ENCODE peak calls at places on chromosomes 3 and 15, in nine cellular contexts. L is IMR-90; F is uterus; J is body of pancreas; R is GM23248; N is Peyer's patch; D is CD8-positive, alpha-beta T cell; T is upper lobe of right lung; K is prostate gland. Q is an unnamed sample. For H3K36me3 and H3K27me3, the result is how much of the 10 kb centered on the place peaks cover.

GRCh38 chr3:42066516-42067181 is 24.5 kb upstream of the TRAK1 start:
- DNase-seq in F (no peak), R (peak), N (peak), J (peak), K (no peak), D (no peak), L (peak), T (no peak), Q (no peak)

GRCh38 chr3:15499536-15499935 is 22.0 kb downstream of the COLQ start:
- DNase-seq in K (no peak), L (no peak), J (no peak), T (no peak), R (peak), F (no peak), N (no peak), D (no peak), Q (peak)

GRCh38 chr3:184377882-184378445 is at the start of gene THPO:
- DNase-seq in R (no peak), L (no peak), T (no peak), D (no peak), F (no peak), K (no peak), J (peak), N (no peak), Q (no peak)

GRCh38 chr3:55330355-55330754 is 156.8 kb downstream of the WNT5A start:
- DNase-seq in D (no peak), K (no peak), N (no peak), J (no peak), T (no peak), L (peak), R (peak), F (peak), Q (no peak)

GRCh38 chr3:99767341-99767740 is 50.3 kb upstream of the CMSS1 start:
- DNase-seq in D (no peak), K (no peak), L (no peak), T (no peak), J (no peak), R (peak), F (no peak), N (no peak), Q (no peak)

GRCh38 chr15:51203797-51204196 is 109.1 kb upstream of the TNFAIP8L3 start:
- DNase-seq in J (no peak), N (no peak), K (no peak), D (no peak), F (no peak), R (peak), T (no peak), L (peak), Q (no peak)

GRCh38 chr15:92724144-92724543 is 68.6 kb upstream of the FAM174B start:
- DNase-seq in J (no peak), R (no peak), K (no peak), F (no peak), D (no peak), L (no peak), N (no peak), T (no peak), Q (no peak)

GRCh38 chr15:58221591-58222241 is 83.5 kb downstream of the AQP9 start:
- DNase-seq in L (peak), N (no peak), T (no peak), K (no peak), F (no peak), R (peak), J (peak), D (no peak), Q (no peak)

GRCh38 chr15:41633609-41634008 is 26.6 kb upstream of the MGA start:
- DNase-seq in L (no peak), J (no peak), R (no peak), F (no peak), N (no peak), K (no peak), D (no peak), T (no peak), Q (no peak)

GRCh38 chr3:4979401-4980228 is at the start of gene BHLHE40:
- DNase-seq in D (no peak), L (no peak), N (peak), F (no peak), J (no peak), R (no peak), T (no peak), K (no peak), Q (peak)

GRCh38 chr3:107450254-107450653 is 72.5 kb upstream of the BBX start:
- DNase-seq in N (no peak), R (peak), K (no peak), L (peak), J (no peak), D (no peak), F (no peak), T (no peak), Q (no peak)

GRCh38 chr3:45654344-45654934 is 34.8 kb upstream of the SACM1L start:
- DNase-seq in L (no peak), D (no peak), K (no peak), J (no peak), T (no peak), R (no peak), N (no peak), F (no peak), Q (peak)

GRCh38 chr15:58293622-58294550 is 137.9 kb upstream of the LIPC start:
- DNase-seq in J (no peak), N (no peak), F (no peak), R (no peak), L (no peak), D (no peak), T (no peak), K (no peak), Q (no peak)

GRCh38 chr15:101052031-101052620 is 133.0 kb downstream of the LRRK1 start:
- DNase-seq in N (no peak), R (no peak), J (no peak), D (no peak), L (no peak), F (no peak), K (no peak), T (no peak), Q (no peak)

GRCh38 chr3:138434276-138434874 is at the start of gene ESYT3:
- DNase-seq in D (peak), T (peak), N (peak), F (peak), L (peak), R (peak), K (peak), J (peak), Q (peak)

GRCh38 chr15:52306270-52306669 is 10.7 kb upstream of the MYO5C start:
- DNase-seq in F (no peak), K (no peak), D (no peak), T (no peak), N (no peak), R (peak), J (no peak), L (peak), Q (no peak)

GRCh38 chr3:183123891-183124290 is 24.6 kb upstream of the MCCC1 start:
- DNase-seq in K (no peak), N (no peak), T (no peak), L (peak), R (no peak), J (no peak), D (no peak), F (no peak), Q (no peak)

GRCh38 chr3:119380697-119381096 is 82.7 kb downstream of the TMEM39A start:
- DNase-seq in T (no peak), K (no peak), R (peak), F (no peak), N (no peak), J (peak), L (peak), D (no peak), Q (no peak)

GRCh38 chr3:112775011-112775742 is 71.5 kb downstream of the CD200R1L start:
- DNase-seq in K (no peak), J (no peak), T (no peak), R (peak), N (no peak), L (peak), F (peak), D (no peak), Q (peak)

GRCh38 chr15:97706059-97706458 is 254.4 kb upstream of the ARRDC4 start:
- DNase-seq in R (no peak), J (no peak), L (no peak), T (no peak), N (peak), F (no peak), K (no peak), D (no peak), Q (no peak)

GRCh38 chr15:56052389-56053045 is 59.1 kb upstream of the NEDD4 start:
- DNase-seq in J (peak), L (peak), K (no peak), N (no peak), D (no peak), F (peak), R (peak), T (no peak), Q (no peak)

GRCh38 chr3:37990527-37990926 is at the start of gene VILL:
- DNase-seq in R (no peak), N (peak), L (no peak), K (no peak), T (peak), F (no peak), D (no peak), J (no peak), Q (no peak)

GRCh38 chr3:43862470-43862869 is 171.7 kb downstream of the ABHD5 start:
- DNase-seq in J (no peak), K (no peak), R (no peak), F (no peak), N (peak), T (no peak), L (no peak), D (no peak), Q (no peak)

GRCh38 chr3:137761563-137762503 is 2.3 kb upstream of the SOX14 start:
- DNase-seq in N (no peak), R (no peak), K (no peak), F (no peak), J (no peak), D (no peak), L (no peak), T (no peak), Q (no peak)

GRCh38 chr15:61835029-61835428 is 225.2 kb downstream of the VPS13C start:
- DNase-seq in K (no peak), T (no peak), R (no peak), L (no peak), D (no peak), N (no peak), F (no peak), J (no peak), Q (no peak)

GRCh38 chr3:16508591-16508995 is 4.9 kb downstream of the RFTN1 start:
- DNase-seq in F (no peak), L (no peak), K (no peak), D (no peak), N (no peak), T (no peak), R (peak), J (no peak), Q (no peak)

GRCh38 chr3:115790759-115791158 is 167.4 kb downstream of the GAP43 start:
- DNase-seq in R (peak), F (no peak), T (no peak), L (peak), N (no peak), K (no peak), J (no peak), D (peak), Q (no peak)

GRCh38 chr3:117035785-117036184 is 326.2 kb downstream of the TUSC7 start:
- DNase-seq in L (peak), F (no peak), J (no peak), N (peak), R (peak), K (no peak), T (no peak), D (no peak), Q (no peak)

GRCh38 chr15:23642413-23643044 is 5.1 kb downstream of the MAGEL2 start:
- DNase-seq in F (peak), K (peak), J (peak), R (peak), L (peak), N (peak), D (peak), T (peak), Q (no peak)

GRCh38 chr3:141795311-141795710 is 32.1 kb downstream of the GRK7 start:
- DNase-seq in R (peak), K (no peak), J (no peak), T (no peak), F (no peak), N (no peak), L (no peak), D (no peak), Q (no peak)

GRCh38 chr3:29064085-29064484 is 216.8 kb upstream of the RBMS3 start:
- DNase-seq in T (no peak), R (peak), D (no peak), J (no peak), N (no peak), F (no peak), L (peak), K (no peak), Q (no peak)

GRCh38 chr3:31776016-31776415 is 205.0 kb downstream of the OSBPL10 start:
- DNase-seq in R (peak), K (no peak), L (no peak), T (no peak), D (no peak), N (no peak), J (no peak), F (no peak), Q (no peak)

GRCh38 chr3:192831111-192831644 is 86.5 kb downstream of the MB21D2 start:
- DNase-seq in K (no peak), F (no peak), J (no peak), D (no peak), T (no peak), R (peak), N (no peak), L (peak), Q (no peak)

GRCh38 chr3:65334045-65334665 is 646.4 kb upstream of the ADAMTS9 start:
- DNase-seq in K (no peak), T (no peak), D (no peak), N (no peak), F (peak), L (no peak), R (no peak), J (peak), Q (no peak)

GRCh38 chr15:63539517-63539916 is 35.1 kb downstream of the USP3 start:
- DNase-seq in L (no peak), N (no peak), D (no peak), T (no peak), J (peak), F (peak), K (no peak), R (no peak), Q (no peak)

GRCh38 chr15:74400915-74401757 is 32.6 kb downstream of the SEMA7A start:
- DNase-seq in D (no peak), N (peak), L (no peak), J (no peak), K (no peak), F (no peak), T (no peak), R (peak), Q (no peak)

GRCh38 chr15:65395567-65396185 is 17.9 kb upstream of the IGDCC3 start:
- DNase-seq in L (no peak), T (no peak), D (no peak), K (no peak), F (no peak), N (no peak), R (no peak), J (no peak), Q (no peak)

GRCh38 chr15:57820119-57820518 is 113.6 kb downstream of the POLR2M start:
- DNase-seq in K (no peak), J (no peak), T (no peak), D (no peak), R (peak), L (peak), F (no peak), N (no peak), Q (no peak)

GRCh38 chr15:52103217-52104207 is 9.1 kb downstream of the BCL2L10 start:
- DNase-seq in F (peak), L (peak), N (peak), D (no peak), J (peak), K (no peak), R (peak), T (no peak), Q (peak)

GRCh38 chr3:195194559-195195161 is 76.3 kb downstream of the XXYLT1 start:
- DNase-seq in N (no peak), K (no peak), J (no peak), L (no peak), D (no peak), T (no peak), R (no peak), F (no peak), Q (no peak)
- H3K27ac ChIP-seq in N (no peak), K (no peak), J (no peak), L (no peak), D (no peak), T (no peak), R (no peak), F (no peak), Q (no peak)

GRCh38 chr3:57637391-57637790 is 40.2 kb upstream of the ARF4 start:
- DNase-seq in K (no peak), F (no peak), N (no peak), R (no peak), T (no peak), L (peak), J (no peak), D (no peak), Q (no peak)
- H3K36me3 ChIP-seq in K (under half), F (under half), N (under half), R (half or more), T (half or more), L (under half), J (under half), D (under half), Q (half or more)

GRCh38 chr3:194120789-194121770 is 14.9 kb upstream of the HES1 start:
- DNase-seq in F (no peak), T (no peak), L (no peak), R (no peak), K (no peak), N (peak), D (no peak), J (no peak), Q (no peak)
- H3K27me3 ChIP-seq in F (under half), T (under half), L (under half), R (under half), K (under half), N (under half), D (under half), J (under half), Q (under half)

GRCh38 chr15:95365615-95366107 is 964.8 kb upstream of the NR2F2 start:
- DNase-seq in R (no peak), J (no peak), N (no peak), D (no peak), F (peak), K (no peak), L (peak), T (no peak), Q (no peak)

GRCh38 chr15:95363636-95364035 is 966.9 kb upstream of the NR2F2 start:
- DNase-seq in F (no peak), K (no peak), R (no peak), T (no peak), N (no peak), D (no peak), L (no peak), J (no peak), Q (no peak)

GRCh38 chr15:95371664-95372063 is 958.8 kb upstream of the NR2F2 start:
- DNase-seq in K (no peak), J (no peak), L (peak), R (peak), F (no peak), T (no peak), D (no peak), N (no peak), Q (no peak)

GRCh38 chr15:95369202-95369601 is 961.3 kb upstream of the NR2F2 start:
- DNase-seq in T (no peak), L (no peak), R (no peak), K (no peak), F (no peak), N (no peak), D (no peak), J (no peak), Q (no peak)

GRCh38 chr15:95368211-95368610 is 962.3 kb upstream of the NR2F2 start:
- DNase-seq in L (no peak), R (no peak), F (no peak), T (no peak), D (no peak), N (no peak), J (no peak), K (no peak), Q (no peak)
- H3K27ac ChIP-seq in L (no peak), R (no peak), F (no peak), T (no peak), D (no peak), N (no peak), J (no peak), K (no peak), Q (no peak)

Q was measured in ascending aorta.